ENCODE peak calls at places on chromosomes 6 and 20, in four cellular contexts. Z is stimulated activated CD4-positive, alpha-beta T cell treated with anti-CD3 and anti-CD28 coated beads, Interleukin-4, amount 100 ng/mL, for 48 hours; X is NCI-H1092 treated with DMSO at 0.1 percent for 48 hours; L is Calu3. J is an unnamed sample.

GRCh38 chr6:152671146-152671545 is 26.6 kb upstream of the MYCT1 start:
- DNase-seq in Z (no peak), X (no peak), L (no peak), J (no peak)

GRCh38 chr6:11324453-11325023 is 92.1 kb upstream of the NEDD9 start:
- DNase-seq in Z (peak), X (no peak), L (no peak), J (no peak)

GRCh38 chr6:113630738-113631535 is 226.2 kb upstream of the MARCKS start:
- DNase-seq in Z (peak), X (no peak), L (no peak), J (no peak)

GRCh38 chr6:140957334-140957733 is 1175.4 kb upstream of the GJE1 start:
- DNase-seq in Z (no peak), X (peak), L (no peak), J (no peak)

GRCh38 chr20:8116067-8116811 is 15.8 kb upstream of the PLCB1 start:
- DNase-seq in Z (no peak), X (no peak), L (no peak), J (no peak)

GRCh38 chr20:32387262-32387661 is 29.1 kb downstream of the ASXL1 start:
- DNase-seq in Z (no peak), X (no peak), L (no peak), J (no peak)

GRCh38 chr6:113277111-113277510 is 580.0 kb upstream of the MARCKS start:
- DNase-seq in Z (no peak), X (no peak), L (no peak), J (no peak)

GRCh38 chr20:50810842-50811241 is 16.0 kb downstream of the BCAS4 start:
- DNase-seq in Z (no peak), X (no peak), L (no peak), J (no peak)

GRCh38 chr6:129133770-129134192 is 250.8 kb downstream of the LAMA2 start:
- DNase-seq in Z (no peak), X (no peak), L (no peak), J (no peak)

J was measured in T1000.